ENCODE peak calls at places on chromosomes 7 and 10, in four cellular contexts. One of them, this sample, is unnamed.

GRCh38 chr7:29375641-29376562 is 181.3 kb downstream of the CHN2 start:
- DNase-seq in Peyer's patch: peak; percentile 66
- DNase-seq in neuronal stem cell: no peak
- DNase-seq in CD4-positive, CD25-positive, alpha-beta regulatory T cell: no peak
- DNase-seq in this sample: no peak

GRCh38 chr7:135855836-135856235 is 107.2 kb upstream of the FAM180A start:
- DNase-seq in Peyer's patch: no peak
- DNase-seq in neuronal stem cell: no peak
- DNase-seq in CD4-positive, CD25-positive, alpha-beta regulatory T cell: no peak
- DNase-seq in this sample: no peak

GRCh38 chr7:128155100-128155763 is 85.8 kb upstream of the LEP start:
- DNase-seq in Peyer's patch: no peak
- DNase-seq in neuronal stem cell: no peak
- DNase-seq in CD4-positive, CD25-positive, alpha-beta regulatory T cell: no peak
- DNase-seq in this sample: no peak

GRCh38 chr7:42082144-42082543 is 154.9 kb downstream of the GLI3 start:
- DNase-seq in Peyer's patch: no peak
- DNase-seq in neuronal stem cell: no peak
- DNase-seq in CD4-positive, CD25-positive, alpha-beta regulatory T cell: no peak
- DNase-seq in this sample: no peak

GRCh38 chr7:114047889-114048288 is 129.1 kb upstream of the PPP1R3A start:
- DNase-seq in Peyer's patch: no peak
- DNase-seq in neuronal stem cell: no peak
- DNase-seq in CD4-positive, CD25-positive, alpha-beta regulatory T cell: no peak
- DNase-seq in this sample: no peak

GRCh38 chr7:2800923-2801682 is 43.0 kb downstream of the GNA12 start:
- DNase-seq in Peyer's patch: no peak
- DNase-seq in neuronal stem cell: no peak
- DNase-seq in CD4-positive, CD25-positive, alpha-beta regulatory T cell: no peak
- DNase-seq in this sample: no peak

GRCh38 chr7:1665721-1666250 is 4.3 kb upstream of the ELFN1 start:
- DNase-seq in Peyer's patch: peak; percentile 47
- DNase-seq in neuronal stem cell: peak; percentile 35
- DNase-seq in CD4-positive, CD25-positive, alpha-beta regulatory T cell: no peak
- DNase-seq in this sample: peak; percentile 23

GRCh38 chr7:157501576-157501975 is 164.8 kb downstream of the DNAJB6 start:
- DNase-seq in Peyer's patch: no peak
- DNase-seq in neuronal stem cell: no peak
- DNase-seq in CD4-positive, CD25-positive, alpha-beta regulatory T cell: peak; percentile 17
- DNase-seq in this sample: no peak

GRCh38 chr7:124765401-124766352 is at the start of gene GPR37:
- DNase-seq in Peyer's patch: peak; percentile 70
- DNase-seq in neuronal stem cell: peak; percentile 70
- DNase-seq in CD4-positive, CD25-positive, alpha-beta regulatory T cell: peak; percentile 3
- DNase-seq in this sample: no peak

GRCh38 chr10:126904807-126905686 is at the start of gene DOCK1:
- DNase-seq in Peyer's patch: peak; percentile 84
- DNase-seq in neuronal stem cell: peak; percentile 63
- DNase-seq in CD4-positive, CD25-positive, alpha-beta regulatory T cell: no peak
- DNase-seq in this sample: no peak

GRCh38 chr10:62795093-62795492 is 9.4 kb upstream of the ADO start:
- DNase-seq in Peyer's patch: no peak
- DNase-seq in neuronal stem cell: no peak
- DNase-seq in CD4-positive, CD25-positive, alpha-beta regulatory T cell: no peak
- DNase-seq in this sample: no peak

GRCh38 chr10:6164271-6165095 is 38.2 kb upstream of the PFKFB3 start:
- DNase-seq in Peyer's patch: no peak
- DNase-seq in neuronal stem cell: no peak
- DNase-seq in CD4-positive, CD25-positive, alpha-beta regulatory T cell: peak; percentile 44
- DNase-seq in this sample: no peak

GRCh38 chr10:129390726-129391125 is 76.3 kb upstream of the MGMT start:
- DNase-seq in Peyer's patch: no peak
- DNase-seq in neuronal stem cell: no peak
- DNase-seq in CD4-positive, CD25-positive, alpha-beta regulatory T cell: no peak
- DNase-seq in this sample: no peak

GRCh38 chr7:71982847-71983246 is 429.3 kb downstream of the CALN1 start:
- DNase-seq in Peyer's patch: no peak
- DNase-seq in neuronal stem cell: no peak
- DNase-seq in CD4-positive, CD25-positive, alpha-beta regulatory T cell: no peak
- DNase-seq in this sample: no peak

GRCh38 chr10:64430690-64431323 is 909.6 kb downstream of the REEP3 start:
- DNase-seq in Peyer's patch: no peak
- DNase-seq in neuronal stem cell: peak; percentile 59
- DNase-seq in CD4-positive, CD25-positive, alpha-beta regulatory T cell: no peak
- DNase-seq in this sample: no peak

GRCh38 chr10:103926722-103927319 is 8.8 kb upstream of the STN1 start:
- DNase-seq in Peyer's patch: no peak
- DNase-seq in neuronal stem cell: no peak
- DNase-seq in CD4-positive, CD25-positive, alpha-beta regulatory T cell: no peak
- DNase-seq in this sample: no peak

GRCh38 chr10:71084818-71085126 is 127.6 kb upstream of the UNC5B start:
- DNase-seq in Peyer's patch: no peak
- DNase-seq in neuronal stem cell: no peak
- DNase-seq in CD4-positive, CD25-positive, alpha-beta regulatory T cell: no peak
- DNase-seq in this sample: no peak

GRCh38 chr7:106317971-106318370 is 33.2 kb upstream of the NAMPT start:
- DNase-seq in Peyer's patch: no peak
- DNase-seq in neuronal stem cell: no peak
- DNase-seq in CD4-positive, CD25-positive, alpha-beta regulatory T cell: no peak
- DNase-seq in this sample: no peak

GRCh38 chr7:26863504-26864308 is 684 bp downstream of the SKAP2 start:
- DNase-seq in Peyer's patch: no peak
- DNase-seq in neuronal stem cell: no peak
- DNase-seq in CD4-positive, CD25-positive, alpha-beta regulatory T cell: no peak
- DNase-seq in this sample: peak; percentile 8

GRCh38 chr7:129825005-129825553 is 127.7 kb downstream of the UBE2H start:
- DNase-seq in Peyer's patch: peak; percentile 71
- DNase-seq in neuronal stem cell: peak; percentile 61
- DNase-seq in CD4-positive, CD25-positive, alpha-beta regulatory T cell: peak; percentile 17
- DNase-seq in this sample: peak; percentile 65

GRCh38 chr10:100970076-100970913 is 991 bp downstream of the SEMA4G start:
- DNase-seq in Peyer's patch: peak; percentile 92
- DNase-seq in neuronal stem cell: no peak
- DNase-seq in CD4-positive, CD25-positive, alpha-beta regulatory T cell: no peak
- DNase-seq in this sample: no peak

GRCh38 chr10:124671486-124672075 is 72.6 kb downstream of the FAM53B start:
- DNase-seq in Peyer's patch: no peak
- DNase-seq in neuronal stem cell: peak; percentile 48
- DNase-seq in CD4-positive, CD25-positive, alpha-beta regulatory T cell: no peak
- DNase-seq in this sample: peak; percentile 60

GRCh38 chr10:6083523-6084475 is 5.0 kb upstream of the RBM17 start:
- DNase-seq in Peyer's patch: no peak
- DNase-seq in neuronal stem cell: no peak
- DNase-seq in CD4-positive, CD25-positive, alpha-beta regulatory T cell: peak; percentile 52
- DNase-seq in this sample: no peak

GRCh38 chr7:106736508-106737201 is 75.7 kb upstream of the CCDC71L start:
- DNase-seq in Peyer's patch: no peak
- DNase-seq in neuronal stem cell: no peak
- DNase-seq in CD4-positive, CD25-positive, alpha-beta regulatory T cell: peak; percentile 65
- DNase-seq in this sample: peak; percentile 40

GRCh38 chr7:129009437-129009836 is 45.5 kb downstream of the TNPO3 start:
- DNase-seq in Peyer's patch: no peak
- DNase-seq in neuronal stem cell: no peak
- DNase-seq in CD4-positive, CD25-positive, alpha-beta regulatory T cell: peak; percentile 2
- DNase-seq in this sample: no peak

GRCh38 chr7:47946581-47947354 is 1.5 kb downstream of the PKD1L1 start:
- DNase-seq in Peyer's patch: no peak
- DNase-seq in neuronal stem cell: no peak
- DNase-seq in CD4-positive, CD25-positive, alpha-beta regulatory T cell: no peak
- DNase-seq in this sample: no peak

GRCh38 chr10:113053091-113053490 is 103.0 kb downstream of the TCF7L2 start:
- DNase-seq in Peyer's patch: no peak
- DNase-seq in neuronal stem cell: no peak
- DNase-seq in CD4-positive, CD25-positive, alpha-beta regulatory T cell: no peak
- DNase-seq in this sample: no peak

GRCh38 chr7:104803931-104804330 is 210.1 kb upstream of the KMT2E start:
- DNase-seq in Peyer's patch: no peak
- DNase-seq in neuronal stem cell: no peak
- DNase-seq in CD4-positive, CD25-positive, alpha-beta regulatory T cell: no peak
- DNase-seq in this sample: no peak

GRCh38 chr7:105673367-105674188 is 92.3 kb upstream of the EFCAB10 start:
- DNase-seq in Peyer's patch: no peak
- DNase-seq in neuronal stem cell: no peak
- DNase-seq in CD4-positive, CD25-positive, alpha-beta regulatory T cell: no peak
- DNase-seq in this sample: no peak

GRCh38 chr10:23354630-23355343 is 10.2 kb upstream of the C10orf67 start:
- DNase-seq in Peyer's patch: no peak
- DNase-seq in neuronal stem cell: no peak
- DNase-seq in CD4-positive, CD25-positive, alpha-beta regulatory T cell: no peak
- DNase-seq in this sample: no peak

GRCh38 chr10:529831-530230 is 159.6 kb downstream of the DIP2C start:
- DNase-seq in Peyer's patch: no peak
- DNase-seq in neuronal stem cell: no peak
- DNase-seq in CD4-positive, CD25-positive, alpha-beta regulatory T cell: no peak
- DNase-seq in this sample: no peak

GRCh38 chr7:28615091-28615490 is 202.8 kb downstream of the CREB5 start:
- DNase-seq in Peyer's patch: no peak
- DNase-seq in neuronal stem cell: no peak
- DNase-seq in CD4-positive, CD25-positive, alpha-beta regulatory T cell: no peak
- DNase-seq in this sample: no peak

GRCh38 chr7:149084407-149084806 is 6.1 kb downstream of the ZNF786 start:
- DNase-seq in Peyer's patch: no peak
- DNase-seq in neuronal stem cell: no peak
- DNase-seq in CD4-positive, CD25-positive, alpha-beta regulatory T cell: no peak
- DNase-seq in this sample: no peak

GRCh38 chr7:148303295-148304013 is 287.1 kb upstream of the C7orf33 start:
- DNase-seq in Peyer's patch: no peak
- DNase-seq in neuronal stem cell: no peak
- DNase-seq in CD4-positive, CD25-positive, alpha-beta regulatory T cell: no peak
- DNase-seq in this sample: no peak

GRCh38 chr10:102578782-102579181 is 65.5 kb upstream of the TRIM8 start:
- DNase-seq in Peyer's patch: no peak
- DNase-seq in neuronal stem cell: no peak
- DNase-seq in CD4-positive, CD25-positive, alpha-beta regulatory T cell: no peak
- DNase-seq in this sample: no peak

GRCh38 chr10:114311496-114312195 is 72.6 kb downstream of the VWA2 start:
- DNase-seq in Peyer's patch: no peak
- DNase-seq in neuronal stem cell: no peak
- DNase-seq in CD4-positive, CD25-positive, alpha-beta regulatory T cell: no peak
- DNase-seq in this sample: no peak

GRCh38 chr10:3568983-3569382 is 216.0 kb downstream of the KLF6 start:
- DNase-seq in Peyer's patch: no peak
- DNase-seq in neuronal stem cell: no peak
- DNase-seq in CD4-positive, CD25-positive, alpha-beta regulatory T cell: no peak
- DNase-seq in this sample: no peak

GRCh38 chr7:117021960-117022359 is 68.7 kb downstream of the ST7 start:
- DNase-seq in Peyer's patch: no peak
- DNase-seq in neuronal stem cell: no peak
- DNase-seq in CD4-positive, CD25-positive, alpha-beta regulatory T cell: no peak
- DNase-seq in this sample: no peak

GRCh38 chr7:142716596-142716995 is 32.7 kb upstream of the PRSS1 start:
- DNase-seq in Peyer's patch: no peak
- DNase-seq in neuronal stem cell: no peak
- DNase-seq in CD4-positive, CD25-positive, alpha-beta regulatory T cell: no peak
- DNase-seq in this sample: no peak

GRCh38 chr7:142720140-142720773 is 29.0 kb upstream of the PRSS1 start:
- DNase-seq in Peyer's patch: no peak
- DNase-seq in neuronal stem cell: no peak
- DNase-seq in CD4-positive, CD25-positive, alpha-beta regulatory T cell: no peak
- DNase-seq in this sample: no peak

GRCh38 chr7:142717453-142717852 is 31.8 kb upstream of the PRSS1 start:
- DNase-seq in Peyer's patch: no peak
- DNase-seq in neuronal stem cell: no peak
- DNase-seq in CD4-positive, CD25-positive, alpha-beta regulatory T cell: no peak
- DNase-seq in this sample: peak; percentile 42

GRCh38 chr7:142720981-142721380 is 28.3 kb upstream of the PRSS1 start:
- DNase-seq in Peyer's patch: no peak
- DNase-seq in neuronal stem cell: no peak
- DNase-seq in CD4-positive, CD25-positive, alpha-beta regulatory T cell: no peak
- DNase-seq in this sample: no peak

GRCh38 chr7:142718314-142718713 is 31.0 kb upstream of the PRSS1 start:
- DNase-seq in Peyer's patch: no peak
- DNase-seq in neuronal stem cell: no peak
- DNase-seq in CD4-positive, CD25-positive, alpha-beta regulatory T cell: no peak
- DNase-seq in this sample: no peak
- H3K4me3 ChIP-seq in Peyer's patch: no peak overlapping the region
- H3K4me3 ChIP-seq in neuronal stem cell: no peak overlapping the region
- H3K4me3 ChIP-seq in CD4-positive, CD25-positive, alpha-beta regulatory T cell: peak overlapping the region; percentile 83
- H3K4me3 ChIP-seq in this sample: no peak overlapping the region

DNA sequence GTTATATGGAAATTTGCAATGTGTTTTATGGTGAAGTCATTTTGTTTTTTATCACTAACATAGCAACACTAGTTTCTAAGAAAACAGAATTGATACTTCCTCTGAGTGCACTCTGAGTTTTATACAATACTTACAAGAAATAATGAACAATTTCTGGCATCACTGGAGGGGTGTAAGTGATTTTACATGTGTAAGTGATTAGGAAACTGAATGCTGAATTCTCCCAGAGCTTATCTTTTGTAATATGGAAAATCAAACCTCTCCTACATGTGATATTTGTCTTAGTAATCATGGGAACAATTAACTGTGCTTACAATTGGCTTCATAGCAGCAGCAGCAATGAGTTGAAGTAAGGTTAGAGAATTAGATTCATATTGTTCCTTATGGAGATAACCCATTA is 37.5 kb downstream of the SEMA3C start:
- DNase-seq in Peyer's patch: no peak
- DNase-seq in neuronal stem cell: no peak
- DNase-seq in CD4-positive, CD25-positive, alpha-beta regulatory T cell: no peak
- DNase-seq in this sample: no peak
- H3K27ac ChIP-seq in Peyer's patch: no peak overlapping the region
- H3K27ac ChIP-seq in neuronal stem cell: no peak overlapping the region
- H3K27ac ChIP-seq in CD4-positive, CD25-positive, alpha-beta regulatory T cell: no peak overlapping the region
- H3K27ac ChIP-seq in this sample: no peak overlapping the region

GRCh38 chr10:97685395-97685958 is 1.6 kb downstream of the AVPI1 start:
- DNase-seq in Peyer's patch: no peak
- DNase-seq in neuronal stem cell: no peak
- DNase-seq in CD4-positive, CD25-positive, alpha-beta regulatory T cell: no peak
- DNase-seq in this sample: no peak
- H3K4me3 ChIP-seq in Peyer's patch: peak overlapping the region; percentile 55
- H3K4me3 ChIP-seq in neuronal stem cell: no peak overlapping the region
- H3K4me3 ChIP-seq in CD4-positive, CD25-positive, alpha-beta regulatory T cell: no peak overlapping the region
- H3K4me3 ChIP-seq in this sample: no peak overlapping the region

DNA sequence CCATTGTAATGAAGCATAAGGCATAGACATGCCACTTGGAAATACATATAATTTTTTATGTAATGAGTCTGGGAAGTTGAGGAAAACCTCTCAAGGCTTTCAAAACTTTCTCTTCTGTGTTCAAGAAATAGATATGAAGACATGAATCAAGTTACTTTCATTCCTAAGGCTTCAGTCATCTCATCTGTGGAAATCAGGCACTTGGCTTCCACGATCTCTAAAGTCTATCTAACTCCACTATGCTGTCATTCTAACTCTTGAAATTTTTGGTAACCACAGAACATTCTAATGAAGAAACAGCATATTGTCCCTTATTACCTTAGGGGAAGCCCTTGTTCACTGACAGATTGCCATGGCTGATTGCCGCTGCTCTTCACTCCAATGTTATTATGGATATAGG is 242.6 kb downstream of the CNTNAP2 start:
- DNase-seq in Peyer's patch: no peak
- DNase-seq in neuronal stem cell: no peak
- DNase-seq in CD4-positive, CD25-positive, alpha-beta regulatory T cell: no peak
- DNase-seq in this sample: no peak
- H3K27ac ChIP-seq in Peyer's patch: no peak overlapping the region
- H3K27ac ChIP-seq in neuronal stem cell: no peak overlapping the region
- H3K27ac ChIP-seq in CD4-positive, CD25-positive, alpha-beta regulatory T cell: no peak overlapping the region
- H3K27ac ChIP-seq in this sample: no peak overlapping the region